ENCODE peak calls at places on chromosomes 13 and 19, in four cellular contexts. I is H1, S is SK-N-SH, D is K562. B is an unnamed sample.

GRCh38 chr19:55691561-55692481 is 16.8 kb downstream of the EPN1 start:
- DNase-seq in I (no peak), S (no peak), D (no peak), B (no peak)

GRCh38 chr19:30719189-30719990 is 347.2 kb downstream of the ZNF536 start:
- DNase-seq in I (no peak), S (peak; percentile 90), D (no peak), B (peak; percentile 48)

GRCh38 chr19:40588110-40588854 is 11.6 kb downstream of the SHKBP1 start:
- DNase-seq in I (no peak), S (no peak), D (no peak), B (no peak)

GRCh38 chr13:113554333-113554700 is 30.2 kb upstream of the TFDP1 start:
- DNase-seq in I (no peak), S (no peak), D (no peak), B (no peak)

GRCh38 chr13:67048084-67048792 is 181.9 kb downstream of the PCDH9 start:
- DNase-seq in I (no peak), S (no peak), D (no peak), B (no peak)

GRCh38 chr19:7109678-7110289 is 40.3 kb downstream of the ZNF557 start:
- DNase-seq in I (peak; percentile 59), S (no peak), D (no peak), B (peak; percentile 33)

GRCh38 chr13:87130401-87130800 is 540.8 kb upstream of the SLITRK5 start:
- DNase-seq in I (no peak), S (no peak), D (no peak), B (no peak)

GRCh38 chr19:39160889-39161672 is 35.5 kb downstream of the PAK4 start:
- DNase-seq in I (no peak), S (no peak), D (no peak), B (no peak)

GRCh38 chr19:10018219-10018618 is 4.9 kb downstream of the RDH8 start:
- DNase-seq in I (no peak), S (no peak), D (no peak), B (no peak)
- TF ChIP-seq TEAD4 in I (no peak), S (no peak), D (no peak), B (no peak)

DNA sequence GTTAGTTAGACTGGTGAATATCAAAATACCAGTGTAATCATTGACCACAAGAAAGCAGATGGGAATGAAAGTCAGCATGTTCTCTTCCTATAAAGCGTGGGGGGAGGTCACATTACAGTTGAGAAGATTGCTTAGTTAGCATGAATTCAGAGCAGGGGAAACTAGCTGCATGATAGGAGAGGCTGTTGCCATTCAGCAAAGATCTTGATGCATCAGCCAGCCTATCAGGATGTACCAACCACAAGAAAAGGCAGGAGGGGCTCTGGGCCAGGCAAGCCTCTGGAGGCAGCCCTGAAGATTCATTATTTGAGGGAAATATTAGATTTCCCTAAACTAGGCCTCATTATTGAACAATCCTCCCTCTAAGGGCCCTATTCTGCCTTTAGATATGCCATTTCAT is 5.0 kb upstream of the MTMR6 start:
- DNase-seq in I (no peak), S (peak; percentile 30), D (peak; percentile 22), B (no peak)
- TF ChIP-seq TEAD4 in I (no peak), S (no peak), D (no peak), B (no peak)

GRCh38 chr19:2271516-2272103 is 10.4 kb downstream of the PEAK3 start:
- DNase-seq in I (no peak), S (no peak), D (no peak), B (peak; percentile 20)

GRCh38 chr19:2270572-2271515 is 11.1 kb downstream of the PEAK3 start:
- DNase-seq in I (no peak), S (peak; percentile 83), D (peak; percentile 73), B (peak; percentile 19)

GRCh38 chr19:2268861-2269243 is 12.6 kb upstream of the JSRP1 start:
- DNase-seq in I (no peak), S (no peak), D (no peak), B (no peak)

GRCh38 chr19:2269244-2270156 is 12.5 kb downstream of the PEAK3 start:
- DNase-seq in I (peak; percentile 75), S (peak; percentile 100), D (peak; percentile 95), B (peak; percentile 99)

GRCh38 chr19:2270157-2270571 is 11.8 kb downstream of the PEAK3 start:
- DNase-seq in I (no peak), S (no peak), D (peak; percentile 65), B (no peak)
- TF ChIP-seq TEAD4 in I (no peak), S (no peak), D (no peak), B (no peak)

GRCh38 chr13:54805743-54806142 is 1777.1 kb downstream of the OLFM4 start:
- DNase-seq in I (no peak), S (no peak), D (no peak), B (no peak)
- TF ChIP-seq TEAD4 in I (no peak), S (no peak), D (no peak), B (no peak)